ENCODE peak calls at places on chromosomes 11 and 22, in six cellular contexts. W is activated T-helper 9 cell treated with anti-CD3 and anti-CD28 coated beads, Interleukin-2, amount 50 U/mL, for 16 hours; B is cardiac fibroblast; L is stimulated activated CD8-positive, alpha-beta memory T cell treated with anti-CD3 and anti-CD28 coated beads, Interleukin-12 subunit alpha, Interleukin-12 subunit beta, amount 100 ng/mL, for 1 hour; A is right cardiac atrium; F is AG08396. D is an unnamed sample.

GRCh38 chr11:132605794-132606570 is 926.3 kb downstream of the OPCML start:
- DNase-seq in A (no peak), B (no peak), F (no peak), W (no peak), L (no peak), D (no peak)

GRCh38 chr11:63737718-63738117 is 30.9 kb downstream of the ZFTA start:
- DNase-seq in B (no peak), L (no peak), F (no peak), A (no peak), W (no peak), D (no peak)

GRCh38 chr11:3686751-3687150 is 15.6 kb upstream of the CHRNA10 start:
- DNase-seq in A (no peak), B (no peak), F (no peak), W (no peak), L (no peak), D (peak; percentile 23)

GRCh38 chr11:45179686-45180085 is 33.2 kb downstream of the PRDM11 start:
- DNase-seq in L (no peak), F (no peak), B (no peak), W (no peak), A (no peak), D (no peak)

GRCh38 chr11:61162092-61162935 is 1.1 kb upstream of the VPS37C start:
- DNase-seq in A (no peak), B (peak; percentile 41), F (peak; percentile 42), L (no peak), W (no peak), D (no peak)

GRCh38 chr22:23249506-23250423 is 69.5 kb downstream of the BCR start:
- DNase-seq in F (no peak), W (no peak), A (peak; percentile 15), L (no peak), B (no peak), D (no peak)

GRCh38 chr22:50705219-50705691 is 32.6 kb downstream of the SHANK3 start:
- DNase-seq in B (peak; percentile 70), W (no peak), L (no peak), F (peak; percentile 56), A (peak; percentile 82), D (no peak)

GRCh38 chr22:43110927-43111623 is 525 bp downstream of the BIK start:
- DNase-seq in L (no peak), F (no peak), A (peak; percentile 68), B (no peak), W (peak; percentile 21), D (peak; percentile 25)

GRCh38 chr11:68164437-68164836 is 43.2 kb upstream of the CHKA start:
- DNase-seq in A (no peak), L (no peak), W (no peak), F (peak; percentile 55), B (no peak), D (peak; percentile 57)

GRCh38 chr22:30979932-30980331 is 10.9 kb downstream of the TUG1 start:
- DNase-seq in B (no peak), F (no peak), L (no peak), W (no peak), A (no peak), D (no peak)

GRCh38 chr22:38953091-38953490 is 4.3 kb upstream of the APOBEC3A start:
- DNase-seq in F (no peak), L (no peak), B (no peak), W (no peak), A (no peak), D (no peak)

GRCh38 chr11:45152740-45153595 is 6.5 kb downstream of the PRDM11 start:
- DNase-seq in L (no peak), A (no peak), W (no peak), F (no peak), B (no peak), D (no peak)

GRCh38 chr11:15577519-15577918 is 462.8 kb downstream of the INSC start:
- DNase-seq in L (no peak), B (no peak), A (no peak), F (no peak), W (no peak), D (peak; percentile 1)